ENCODE peak calls at places on chromosomes 1 and 21, in eight cellular contexts. One of them, this sample, is unnamed.

GRCh38 chr1:87392241-87393192 is 63.8 kb downstream of the LMO4 start:
- DNase-seq in Peyer's patch: no peak
- DNase-seq in AG09309: no peak
- DNase-seq in uterus: no peak
- DNase-seq in GM23338: no peak
- DNase-seq in thoracic aorta: no peak
- DNase-seq in dorsolateral prefrontal cortex: no peak
- DNase-seq in fibroblast of the aortic adventitia: peak; percentile 20
- DNase-seq in this sample: peak; percentile 81

GRCh38 chr1:223269006-223269405 is 95.0 kb downstream of the SUSD4 start:
- DNase-seq in uterus: no peak
- DNase-seq in GM23338: no peak
- DNase-seq in dorsolateral prefrontal cortex: no peak
- DNase-seq in thoracic aorta: no peak
- DNase-seq in Peyer's patch: no peak
- DNase-seq in fibroblast of the aortic adventitia: no peak
- DNase-seq in AG09309: no peak
- DNase-seq in this sample: no peak

GRCh38 chr1:168129933-168130332 is 6.8 kb downstream of the GPR161 start:
- DNase-seq in thoracic aorta: no peak
- DNase-seq in uterus: no peak
- DNase-seq in GM23338: peak; percentile 61
- DNase-seq in dorsolateral prefrontal cortex: no peak
- DNase-seq in AG09309: no peak
- DNase-seq in fibroblast of the aortic adventitia: no peak
- DNase-seq in Peyer's patch: no peak
- DNase-seq in this sample: no peak

GRCh38 chr1:223832637-223832943 is 13.2 kb downstream of the TP53BP2 start:
- DNase-seq in dorsolateral prefrontal cortex: no peak
- DNase-seq in GM23338: no peak
- DNase-seq in uterus: no peak
- DNase-seq in Peyer's patch: peak; percentile 34
- DNase-seq in fibroblast of the aortic adventitia: no peak
- DNase-seq in thoracic aorta: no peak
- DNase-seq in AG09309: no peak
- DNase-seq in this sample: no peak

GRCh38 chr21:44255519-44255981 is 6.1 kb downstream of the DNMT3L start:
- DNase-seq in GM23338: no peak
- DNase-seq in fibroblast of the aortic adventitia: peak; percentile 11
- DNase-seq in Peyer's patch: no peak
- DNase-seq in dorsolateral prefrontal cortex: no peak
- DNase-seq in AG09309: no peak
- DNase-seq in thoracic aorta: no peak
- DNase-seq in uterus: no peak
- DNase-seq in this sample: peak; percentile 19

GRCh38 chr21:39159342-39160063 is 23.7 kb downstream of the PSMG1 start:
- DNase-seq in thoracic aorta: no peak
- DNase-seq in AG09309: no peak
- DNase-seq in dorsolateral prefrontal cortex: no peak
- DNase-seq in uterus: no peak
- DNase-seq in GM23338: no peak
- DNase-seq in Peyer's patch: no peak
- DNase-seq in fibroblast of the aortic adventitia: peak; percentile 76
- DNase-seq in this sample: no peak

GRCh38 chr1:106063510-106063909 is 993.0 kb upstream of the PRMT6 start:
- DNase-seq in fibroblast of the aortic adventitia: no peak
- DNase-seq in dorsolateral prefrontal cortex: no peak
- DNase-seq in AG09309: no peak
- DNase-seq in Peyer's patch: no peak
- DNase-seq in GM23338: no peak
- DNase-seq in uterus: no peak
- DNase-seq in thoracic aorta: no peak
- DNase-seq in this sample: no peak

GRCh38 chr1:172373864-172374263 is 46.6 kb upstream of the C1orf105 start:
- DNase-seq in fibroblast of the aortic adventitia: no peak
- DNase-seq in thoracic aorta: no peak
- DNase-seq in uterus: no peak
- DNase-seq in dorsolateral prefrontal cortex: no peak
- DNase-seq in Peyer's patch: no peak
- DNase-seq in AG09309: no peak
- DNase-seq in GM23338: no peak
- DNase-seq in this sample: peak; percentile 33

GRCh38 chr1:176857632-176858031 is 306.9 kb downstream of the ASTN1 start:
- DNase-seq in Peyer's patch: no peak
- DNase-seq in AG09309: no peak
- DNase-seq in thoracic aorta: no peak
- DNase-seq in uterus: no peak
- DNase-seq in GM23338: no peak
- DNase-seq in fibroblast of the aortic adventitia: no peak
- DNase-seq in dorsolateral prefrontal cortex: no peak
- DNase-seq in this sample: peak; percentile 15

GRCh38 chr1:67589519-67590233 is 95.3 kb upstream of the GADD45A start:
- DNase-seq in dorsolateral prefrontal cortex: no peak
- DNase-seq in AG09309: no peak
- DNase-seq in thoracic aorta: no peak
- DNase-seq in fibroblast of the aortic adventitia: no peak
- DNase-seq in GM23338: no peak
- DNase-seq in Peyer's patch: no peak
- DNase-seq in uterus: no peak
- DNase-seq in this sample: no peak

GRCh38 chr1:92446546-92446945 is 40.2 kb downstream of the GFI1 start:
- DNase-seq in AG09309: peak; percentile 13
- DNase-seq in thoracic aorta: no peak
- DNase-seq in dorsolateral prefrontal cortex: no peak
- DNase-seq in fibroblast of the aortic adventitia: peak; percentile 86
- DNase-seq in GM23338: no peak
- DNase-seq in Peyer's patch: no peak
- DNase-seq in uterus: no peak
- DNase-seq in this sample: no peak

GRCh38 chr1:112957133-112957812 is 1.3 kb upstream of the SLC16A1 start:
- DNase-seq in GM23338: peak; percentile 75
- DNase-seq in thoracic aorta: no peak
- DNase-seq in dorsolateral prefrontal cortex: no peak
- DNase-seq in fibroblast of the aortic adventitia: peak; percentile 92
- DNase-seq in Peyer's patch: peak; percentile 47
- DNase-seq in uterus: peak; percentile 56
- DNase-seq in AG09309: peak; percentile 85
- DNase-seq in this sample: peak; percentile 89

GRCh38 chr21:16851054-16851453 is 661.8 kb upstream of the CXADR start:
- DNase-seq in fibroblast of the aortic adventitia: no peak
- DNase-seq in uterus: no peak
- DNase-seq in Peyer's patch: no peak
- DNase-seq in dorsolateral prefrontal cortex: no peak
- DNase-seq in AG09309: no peak
- DNase-seq in thoracic aorta: no peak
- DNase-seq in GM23338: peak; percentile 34
- DNase-seq in this sample: no peak

GRCh38 chr1:154166207-154166606 is 11.3 kb upstream of the NUP210L start:
- DNase-seq in Peyer's patch: no peak
- DNase-seq in GM23338: no peak
- DNase-seq in dorsolateral prefrontal cortex: no peak
- DNase-seq in thoracic aorta: no peak
- DNase-seq in fibroblast of the aortic adventitia: no peak
- DNase-seq in uterus: no peak
- DNase-seq in AG09309: no peak
- DNase-seq in this sample: no peak

GRCh38 chr1:62070384-62071011 is 124.2 kb upstream of the L1TD1 start:
- DNase-seq in dorsolateral prefrontal cortex: no peak
- DNase-seq in GM23338: peak; percentile 49
- DNase-seq in thoracic aorta: no peak
- DNase-seq in fibroblast of the aortic adventitia: peak; percentile 38
- DNase-seq in uterus: no peak
- DNase-seq in Peyer's patch: no peak
- DNase-seq in AG09309: no peak
- DNase-seq in this sample: peak; percentile 10

GRCh38 chr1:240149488-240150094 is 57.9 kb downstream of the FMN2 start:
- DNase-seq in dorsolateral prefrontal cortex: no peak
- DNase-seq in AG09309: no peak
- DNase-seq in thoracic aorta: no peak
- DNase-seq in uterus: no peak
- DNase-seq in fibroblast of the aortic adventitia: peak; percentile 71
- DNase-seq in GM23338: peak; percentile 58
- DNase-seq in Peyer's patch: no peak
- DNase-seq in this sample: peak; percentile 53

GRCh38 chr1:200075938-200076546 is 48.5 kb downstream of the NR5A2 start:
- DNase-seq in dorsolateral prefrontal cortex: no peak
- DNase-seq in fibroblast of the aortic adventitia: peak; percentile 87
- DNase-seq in AG09309: peak; percentile 42
- DNase-seq in thoracic aorta: no peak
- DNase-seq in uterus: peak; percentile 52
- DNase-seq in Peyer's patch: no peak
- DNase-seq in GM23338: peak; percentile 40
- DNase-seq in this sample: peak; percentile 94

GRCh38 chr1:203311368-203312301 is 6.3 kb downstream of the BTG2 start:
- DNase-seq in Peyer's patch: no peak
- DNase-seq in fibroblast of the aortic adventitia: no peak
- DNase-seq in dorsolateral prefrontal cortex: peak; percentile 14
- DNase-seq in GM23338: no peak
- DNase-seq in thoracic aorta: no peak
- DNase-seq in AG09309: no peak
- DNase-seq in uterus: no peak
- DNase-seq in this sample: no peak

GRCh38 chr1:5889901-5890300 is 102.3 kb downstream of the NPHP4 start:
- DNase-seq in dorsolateral prefrontal cortex: no peak
- DNase-seq in Peyer's patch: no peak
- DNase-seq in uterus: no peak
- DNase-seq in GM23338: no peak
- DNase-seq in fibroblast of the aortic adventitia: no peak
- DNase-seq in AG09309: no peak
- DNase-seq in thoracic aorta: no peak
- DNase-seq in this sample: no peak

DNA sequence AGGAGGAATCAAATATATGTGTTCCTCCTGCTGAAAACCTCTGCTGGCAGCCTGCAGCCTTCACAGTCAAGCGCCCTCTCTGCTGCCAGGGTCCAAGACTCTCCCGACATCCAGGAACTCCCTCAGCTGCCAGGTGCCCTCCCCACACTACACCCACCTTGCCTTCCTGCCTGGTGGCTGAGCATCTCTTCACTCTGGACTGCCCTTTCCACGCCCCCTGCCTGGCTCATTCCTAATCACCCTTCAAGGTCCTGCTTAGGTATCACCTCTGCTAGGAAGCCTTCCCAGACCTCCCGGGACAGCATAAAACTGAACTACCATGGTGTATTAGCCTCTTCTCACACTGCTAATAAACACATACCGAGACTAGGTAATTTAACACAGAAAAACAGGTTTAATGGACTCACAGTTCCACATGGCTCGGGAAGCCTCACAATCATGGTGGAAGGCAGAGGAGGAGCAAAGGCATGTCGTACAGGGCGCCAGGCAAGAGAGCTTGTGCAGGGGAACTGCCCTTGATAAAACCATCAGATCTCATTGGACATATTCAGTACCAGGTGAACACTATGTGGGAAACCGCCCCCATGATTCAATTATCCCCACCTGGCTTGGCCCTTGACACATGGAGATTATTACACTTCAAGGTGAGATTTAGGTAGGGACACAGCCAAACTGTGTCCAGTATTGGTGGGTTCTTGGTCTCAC is 15.3 kb downstream of the LDLRAD1 start:
- DNase-seq in thoracic aorta: no peak
- DNase-seq in uterus: no peak
- DNase-seq in AG09309: no peak
- DNase-seq in dorsolateral prefrontal cortex: no peak
- DNase-seq in fibroblast of the aortic adventitia: no peak
- DNase-seq in Peyer's patch: no peak
- DNase-seq in GM23338: no peak
- DNase-seq in this sample: no peak
- H3K4me3 ChIP-seq in thoracic aorta: no peak overlapping the region
- H3K4me3 ChIP-seq in uterus: no peak overlapping the region
- H3K4me3 ChIP-seq in AG09309: no peak overlapping the region
- H3K4me3 ChIP-seq in dorsolateral prefrontal cortex: no peak overlapping the region
- H3K4me3 ChIP-seq in fibroblast of the aortic adventitia: no peak overlapping the region
- H3K4me3 ChIP-seq in Peyer's patch: no peak overlapping the region
- H3K4me3 ChIP-seq in GM23338: no peak overlapping the region
- H3K4me3 ChIP-seq in this sample: no peak overlapping the region

DNA sequence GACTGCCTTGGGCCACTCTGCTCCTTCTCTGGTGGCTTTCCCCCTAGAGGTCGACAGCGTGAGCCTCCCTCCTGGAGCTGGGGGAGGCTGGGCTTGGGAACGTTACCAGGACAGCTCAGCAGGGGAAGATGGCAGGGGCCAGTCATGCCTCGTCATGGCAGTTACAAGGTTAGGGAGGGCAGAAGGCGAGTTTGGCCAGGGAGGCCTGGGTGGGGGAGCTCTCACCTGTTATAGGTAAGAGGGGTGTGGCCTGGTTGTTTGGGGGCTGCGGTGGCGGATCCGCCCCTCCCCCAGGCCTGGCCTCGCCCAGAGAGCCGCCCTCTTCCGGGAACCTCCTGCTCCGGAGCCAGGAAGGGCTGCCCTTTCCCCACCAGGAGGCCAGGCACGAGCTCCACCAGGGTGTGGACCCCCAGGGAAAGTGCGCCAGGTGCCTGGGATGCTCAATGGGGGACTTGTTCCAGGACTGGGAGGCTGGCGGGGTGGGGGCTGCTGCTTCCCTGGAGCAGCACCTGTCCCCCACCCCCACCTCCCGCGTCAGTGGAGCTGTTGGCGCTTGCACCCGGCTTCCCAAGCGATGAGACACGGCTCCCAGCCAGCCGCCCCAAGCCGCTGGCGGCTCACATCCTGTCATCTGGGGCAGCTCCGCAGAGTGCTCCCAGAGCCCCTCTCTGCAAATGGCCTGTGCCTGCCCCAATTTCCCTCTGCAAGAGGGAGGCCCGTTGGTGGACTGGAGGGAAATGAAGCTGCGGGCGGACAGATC is 23.6 kb upstream of the PKP1 start:
- DNase-seq in thoracic aorta: no peak
- DNase-seq in AG09309: no peak
- DNase-seq in dorsolateral prefrontal cortex: no peak
- DNase-seq in fibroblast of the aortic adventitia: no peak
- DNase-seq in Peyer's patch: no peak
- DNase-seq in GM23338: peak; percentile 82
- DNase-seq in uterus: no peak
- DNase-seq in this sample: peak; percentile 38
- TF ChIP-seq CTCF in thoracic aorta: no peak
- TF ChIP-seq CTCF in AG09309: no peak
- TF ChIP-seq CTCF in dorsolateral prefrontal cortex: no peak
- TF ChIP-seq CTCF in fibroblast of the aortic adventitia: no peak
- TF ChIP-seq CTCF in Peyer's patch: peak; percentile 38
- TF ChIP-seq CTCF in GM23338: peak; percentile 14
- TF ChIP-seq CTCF in uterus: no peak
- TF ChIP-seq CTCF in this sample: no peak

GRCh38 chr1:58426918-58427317 is 119.6 kb downstream of the OMA1 start:
- DNase-seq in AG09309: no peak
- DNase-seq in fibroblast of the aortic adventitia: no peak
- DNase-seq in uterus: no peak
- DNase-seq in Peyer's patch: no peak
- DNase-seq in dorsolateral prefrontal cortex: no peak
- DNase-seq in thoracic aorta: no peak
- DNase-seq in GM23338: no peak
- DNase-seq in this sample: no peak

GRCh38 chr1:58422436-58422835 is 124.1 kb downstream of the OMA1 start:
- DNase-seq in dorsolateral prefrontal cortex: no peak
- DNase-seq in fibroblast of the aortic adventitia: no peak
- DNase-seq in Peyer's patch: no peak
- DNase-seq in thoracic aorta: no peak
- DNase-seq in AG09309: no peak
- DNase-seq in uterus: no peak
- DNase-seq in GM23338: no peak
- DNase-seq in this sample: no peak
- H3K4me3 ChIP-seq in dorsolateral prefrontal cortex: no peak overlapping the region
- H3K4me3 ChIP-seq in fibroblast of the aortic adventitia: no peak overlapping the region
- H3K4me3 ChIP-seq in Peyer's patch: no peak overlapping the region
- H3K4me3 ChIP-seq in thoracic aorta: no peak overlapping the region
- H3K4me3 ChIP-seq in AG09309: no peak overlapping the region
- H3K4me3 ChIP-seq in uterus: no peak overlapping the region
- H3K4me3 ChIP-seq in GM23338: no peak overlapping the region
- H3K4me3 ChIP-seq in this sample: no peak overlapping the region

GRCh38 chr21:31498985-31499384 is 154.9 kb upstream of the TIAM1 start:
- DNase-seq in dorsolateral prefrontal cortex: no peak
- DNase-seq in AG09309: no peak
- DNase-seq in GM23338: peak; percentile 38
- DNase-seq in uterus: no peak
- DNase-seq in thoracic aorta: no peak
- DNase-seq in Peyer's patch: no peak
- DNase-seq in fibroblast of the aortic adventitia: no peak
- DNase-seq in this sample: no peak
- TF ChIP-seq CTCF in dorsolateral prefrontal cortex: no peak
- TF ChIP-seq CTCF in AG09309: no peak
- TF ChIP-seq CTCF in GM23338: peak; percentile 64
- TF ChIP-seq CTCF in uterus: no peak
- TF ChIP-seq CTCF in thoracic aorta: no peak
- TF ChIP-seq CTCF in Peyer's patch: no peak
- TF ChIP-seq CTCF in fibroblast of the aortic adventitia: no peak
- TF ChIP-seq CTCF in this sample: no peak

This sample was measured in AG10803.